ENCODE peak calls at places on chromosomes 11 and 22, in five cellular contexts. U is fibroblast of villous mesenchyme, P is cerebellum, G is neuronal stem cell, X is AG09309. W is an unnamed sample.
A peak's percentile ranks its signal among the peaks of the same experiment; 100 is the strongest.

GRCh38 chr11:44171518-44171917 is 76.0 kb downstream of the EXT2 start:
- DNase-seq in U (no peak), P (no peak), G (no peak), X (no peak), W (no peak)

GRCh38 chr11:103222801-103223200 is 113.6 kb downstream of the DYNC2H1 start:
- DNase-seq in U (no peak), P (peak; percentile 12), G (no peak), X (no peak), W (no peak)

GRCh38 chr11:47328449-47329390 is 23.8 kb downstream of the MYBPC3 start:
- DNase-seq in U (no peak), P (no peak), G (no peak), X (no peak), W (no peak)

GRCh38 chr11:8168485-8169257 is at the start of gene RIC3:
- DNase-seq in U (no peak), P (peak; percentile 83), G (peak; percentile 18), X (no peak), W (peak; percentile 43)

GRCh38 chr11:1560618-1561251 is 11.3 kb downstream of the DUSP8 start:
- DNase-seq in U (no peak), P (no peak), G (no peak), X (no peak), W (no peak)

GRCh38 chr11:113505046-113505445 is 29.8 kb upstream of the DRD2 start:
- DNase-seq in U (no peak), P (no peak), G (no peak), X (no peak), W (no peak)

GRCh38 chr22:37163618-37164534 is 14.2 kb upstream of the IL2RB start:
- DNase-seq in U (no peak), P (no peak), G (no peak), X (no peak), W (no peak)

GRCh38 chr11:68542617-68543016 is 82.1 kb downstream of the PPP6R3 start:
- DNase-seq in U (peak; percentile 88), P (no peak), G (no peak), X (peak; percentile 67), W (no peak)

GRCh38 chr11:117861151-117862018 is 15.1 kb downstream of the FXYD6 start:
- DNase-seq in U (no peak), P (peak; percentile 87), G (peak; percentile 66), X (no peak), W (peak; percentile 88)